ENCODE peak calls at places on chromosomes 11 and 22, in four cellular contexts. One of them, this sample, is unnamed.

GRCh38 chr11:62560566-62561103 is 13.1 kb downstream of the EEF1G start:
- DNase-seq in RPMI7951: peak
- DNase-seq in AML-193: peak
- DNase-seq in kidney: peak
- DNase-seq in this sample: peak

GRCh38 chr11:43573233-43573632 is 107.3 kb upstream of the HSD17B12 start:
- DNase-seq in RPMI7951: no peak
- DNase-seq in AML-193: peak
- DNase-seq in kidney: no peak
- DNase-seq in this sample: peak

GRCh38 chr11:47967577-47968230 is 12.7 kb upstream of the PTPRJ start:
- DNase-seq in RPMI7951: no peak
- DNase-seq in AML-193: no peak
- DNase-seq in kidney: no peak
- DNase-seq in this sample: no peak

GRCh38 chr22:32950366-32950765 is 107.8 kb downstream of the SYN3 start:
- DNase-seq in RPMI7951: no peak
- DNase-seq in AML-193: no peak
- DNase-seq in kidney: no peak
- DNase-seq in this sample: no peak

GRCh38 chr11:121554552-121554951 is 101.8 kb upstream of the SORL1-AS1 start:
- DNase-seq in RPMI7951: no peak
- DNase-seq in AML-193: no peak
- DNase-seq in kidney: no peak
- DNase-seq in this sample: no peak

GRCh38 chr22:49298834-49299750 is 528.6 kb downstream of the BRD1 start:
- DNase-seq in RPMI7951: no peak
- DNase-seq in AML-193: no peak
- DNase-seq in kidney: no peak
- DNase-seq in this sample: no peak

GRCh38 chr11:63667993-63668392 is 3.2 kb downstream of the ATL3 start:
- DNase-seq in RPMI7951: peak
- DNase-seq in AML-193: no peak
- DNase-seq in kidney: no peak
- DNase-seq in this sample: no peak

GRCh38 chr11:80473562-80473961 is 1032.7 kb upstream of the TENM4 start:
- DNase-seq in RPMI7951: no peak
- DNase-seq in AML-193: no peak
- DNase-seq in kidney: no peak
- DNase-seq in this sample: no peak

GRCh38 chr22:34688825-34689224 is 377.1 kb upstream of the ISX start:
- DNase-seq in RPMI7951: no peak
- DNase-seq in AML-193: no peak
- DNase-seq in kidney: no peak
- DNase-seq in this sample: no peak

GRCh38 chr11:37264783-37265182 is 666.7 kb upstream of the RAG2 start:
- DNase-seq in RPMI7951: no peak
- DNase-seq in AML-193: no peak
- DNase-seq in kidney: no peak
- DNase-seq in this sample: no peak

GRCh38 chr11:64729851-64730382 is 6.9 kb upstream of the NRXN2 start:
- DNase-seq in RPMI7951: no peak
- DNase-seq in AML-193: no peak
- DNase-seq in kidney: peak
- DNase-seq in this sample: no peak

GRCh38 chr22:26406118-26406517 is 22.9 kb upstream of the ASPHD2 start:
- DNase-seq in RPMI7951: peak
- DNase-seq in AML-193: no peak
- DNase-seq in kidney: no peak
- DNase-seq in this sample: no peak

GRCh38 chr22:27947461-27947860 is 28.4 kb upstream of the PITPNB start:
- DNase-seq in RPMI7951: no peak
- DNase-seq in AML-193: no peak
- DNase-seq in kidney: no peak
- DNase-seq in this sample: no peak

GRCh38 chr11:97557399-97557798 is 1167.6 kb downstream of the JRKL start:
- DNase-seq in RPMI7951: no peak
- DNase-seq in AML-193: no peak
- DNase-seq in kidney: no peak
- DNase-seq in this sample: no peak

GRCh38 chr11:1165256-1166041 is 7.7 kb downstream of the MUC5AC start:
- DNase-seq in RPMI7951: no peak
- DNase-seq in AML-193: no peak
- DNase-seq in kidney: peak
- DNase-seq in this sample: no peak

GRCh38 chr11:117815262-117815803 is 9.2 kb downstream of the FXYD2 start:
- DNase-seq in RPMI7951: no peak
- DNase-seq in AML-193: peak
- DNase-seq in kidney: peak
- DNase-seq in this sample: peak

GRCh38 chr11:27204527-27204926 is 158.5 kb downstream of the CCDC34 start:
- DNase-seq in RPMI7951: no peak
- DNase-seq in AML-193: no peak
- DNase-seq in kidney: no peak
- DNase-seq in this sample: no peak

GRCh38 chr11:63599211-63600122 is 14.8 kb downstream of the PLAAT3 start:
- DNase-seq in RPMI7951: peak
- DNase-seq in AML-193: no peak
- DNase-seq in kidney: no peak
- DNase-seq in this sample: no peak

GRCh38 chr11:22467248-22467647 is 129.1 kb downstream of the SLC17A6 start:
- DNase-seq in RPMI7951: no peak
- DNase-seq in AML-193: no peak
- DNase-seq in kidney: no peak
- DNase-seq in this sample: no peak

GRCh38 chr22:48803171-48803992 is 1024.3 kb downstream of the BRD1 start:
- DNase-seq in RPMI7951: no peak
- DNase-seq in AML-193: no peak
- DNase-seq in kidney: no peak
- DNase-seq in this sample: no peak

GRCh38 chr11:70073881-70074371 is 4.2 kb upstream of the ANO1 start:
- DNase-seq in RPMI7951: peak
- DNase-seq in AML-193: no peak
- DNase-seq in kidney: no peak
- DNase-seq in this sample: no peak

GRCh38 chr11:86303257-86303656 is 1.2 kb downstream of the HIKESHI start:
- DNase-seq in RPMI7951: no peak
- DNase-seq in AML-193: no peak
- DNase-seq in kidney: no peak
- DNase-seq in this sample: no peak

GRCh38 chr11:19747634-19748280 is 35.1 kb downstream of the NAV2 start:
- DNase-seq in RPMI7951: no peak
- DNase-seq in AML-193: no peak
- DNase-seq in kidney: no peak
- DNase-seq in this sample: no peak

GRCh38 chr11:3171931-3172560 is 6.9 kb upstream of the OSBPL5 start:
- DNase-seq in RPMI7951: peak
- DNase-seq in AML-193: no peak
- DNase-seq in kidney: peak
- DNase-seq in this sample: no peak

GRCh38 chr22:22195265-22196017 is 49.1 kb upstream of the VPREB1 start:
- DNase-seq in RPMI7951: peak
- DNase-seq in AML-193: peak
- DNase-seq in kidney: no peak
- DNase-seq in this sample: peak

GRCh38 chr11:70466154-70466553 is 67.8 kb downstream of the CTTN start:
- DNase-seq in RPMI7951: peak
- DNase-seq in AML-193: no peak
- DNase-seq in kidney: peak
- DNase-seq in this sample: no peak

GRCh38 chr11:74283580-74284180 is 27.8 kb downstream of the P4HA3 start:
- DNase-seq in RPMI7951: no peak
- DNase-seq in AML-193: no peak
- DNase-seq in kidney: no peak
- DNase-seq in this sample: no peak

GRCh38 chr11:371716-372590 is 2.7 kb downstream of the B4GALNT4 start:
- DNase-seq in RPMI7951: no peak
- DNase-seq in AML-193: no peak
- DNase-seq in kidney: peak
- DNase-seq in this sample: no peak

GRCh38 chr11:64003807-64004589 is 17.8 kb downstream of the OTUB1 start:
- DNase-seq in RPMI7951: peak
- DNase-seq in AML-193: no peak
- DNase-seq in kidney: peak
- DNase-seq in this sample: no peak

GRCh38 chr11:14357843-14358728 is 897 bp downstream of the RRAS2 start:
- DNase-seq in RPMI7951: peak
- DNase-seq in AML-193: no peak
- DNase-seq in kidney: peak
- DNase-seq in this sample: peak

GRCh38 chr11:95156916-95157568 is 67.4 kb downstream of the ENDOD1 start:
- DNase-seq in RPMI7951: no peak
- DNase-seq in AML-193: no peak
- DNase-seq in kidney: no peak
- DNase-seq in this sample: no peak

GRCh38 chr11:64917663-64917995 is 620 bp upstream of the ATG2A start:
- DNase-seq in RPMI7951: no peak
- DNase-seq in AML-193: no peak
- DNase-seq in kidney: no peak
- DNase-seq in this sample: no peak

GRCh38 chr22:19056951-19057401 is 65.2 kb downstream of the DGCR2 start:
- DNase-seq in RPMI7951: no peak
- DNase-seq in AML-193: no peak
- DNase-seq in kidney: peak
- DNase-seq in this sample: no peak

GRCh38 chr11:44585421-44585820 is 20.0 kb downstream of the CD82 start:
- DNase-seq in RPMI7951: no peak
- DNase-seq in AML-193: no peak
- DNase-seq in kidney: no peak
- DNase-seq in this sample: no peak

This sample was measured in Kasumi-1.